ENCODE peak calls at places on chromosomes 3 and 15, in nine cellular contexts. K is EH; Q is glutamatergic neuron; D is WERI-Rb-1; I is BJ; Z is B cell; W is M059J; E is T-helper 9 cell; P is activated naive CD4-positive, alpha-beta T cell. L is an unnamed sample.

GRCh38 chr3:172707967-172708366 is 2.9 kb downstream of the NCEH1 start:
- DNase-seq in K (peak), I (peak), Z (no peak), E (no peak), Q (no peak), D (no peak), P (no peak), W (peak), L (no peak)

GRCh38 chr3:159941043-159941994 is 47.3 kb upstream of the IL12A start:
- DNase-seq in P (no peak), D (no peak), Q (no peak), K (peak), E (no peak), I (no peak), W (peak), Z (no peak), L (no peak)

GRCh38 chr3:60803812-60804211 is 447.4 kb downstream of the FHIT start:
- DNase-seq in Q (no peak), P (no peak), Z (no peak), K (peak), W (peak), E (no peak), D (no peak), I (no peak), L (no peak)

GRCh38 chr3:196298521-196298920 is 11.0 kb upstream of the PCYT1A start:
- DNase-seq in Z (no peak), P (no peak), Q (no peak), I (no peak), E (no peak), W (no peak), K (no peak), D (no peak), L (no peak)

GRCh38 chr3:58250093-58250707 is 12.6 kb downstream of the ABHD6 start:
- DNase-seq in P (no peak), I (no peak), K (no peak), Z (no peak), D (no peak), W (no peak), Q (no peak), E (no peak), L (no peak)

GRCh38 chr15:58546635-58547627 is 115.1 kb downstream of the LIPC start:
- DNase-seq in E (no peak), I (peak), W (peak), D (no peak), Q (no peak), K (peak), P (no peak), Z (no peak), L (no peak)

GRCh38 chr15:73746883-73747282 is 6.3 kb downstream of the INSYN1 start:
- DNase-seq in Z (no peak), D (no peak), E (no peak), P (no peak), K (peak), Q (no peak), I (peak), W (peak), L (no peak)

GRCh38 chr15:34043391-34043790 is 4.4 kb upstream of the AVEN start:
- DNase-seq in D (no peak), I (no peak), E (no peak), K (no peak), P (no peak), Z (no peak), W (peak), Q (no peak), L (no peak)

GRCh38 chr3:134860141-134860540 is 65.1 kb downstream of the EPHB1 start:
- DNase-seq in Q (no peak), P (no peak), D (no peak), I (no peak), K (no peak), Z (no peak), E (no peak), W (no peak), L (no peak)

GRCh38 chr3:63625161-63625560 is 27.3 kb upstream of the SNTN start:
- DNase-seq in D (no peak), I (peak), P (no peak), Z (no peak), Q (no peak), K (peak), E (no peak), W (peak), L (no peak)

GRCh38 chr3:49461443-49462171 is 8.5 kb upstream of the DAG1 start:
- DNase-seq in I (no peak), E (no peak), P (no peak), Z (no peak), D (peak), Q (no peak), W (peak), K (peak), L (no peak)

GRCh38 chr3:156298938-156299337 is 178.6 kb downstream of the KCNAB1 start:
- DNase-seq in Q (no peak), E (no peak), Z (no peak), K (no peak), W (no peak), I (no peak), P (no peak), D (no peak), L (no peak)

GRCh38 chr15:86040360-86041095 is 39.1 kb upstream of the AGBL1 start:
- DNase-seq in P (no peak), E (no peak), D (peak), K (no peak), Q (no peak), W (no peak), Z (no peak), I (no peak), L (no peak)

GRCh38 chr15:40104296-40104864 is 4.3 kb downstream of the BMF start:
- DNase-seq in Z (no peak), E (no peak), I (no peak), K (no peak), W (no peak), D (no peak), Q (no peak), P (no peak), L (no peak)

GRCh38 chr3:159937561-159937960 is 51.1 kb upstream of the IL12A start:
- DNase-seq in D (no peak), Q (no peak), P (no peak), K (peak), I (no peak), W (no peak), Z (no peak), E (no peak), L (no peak)

GRCh38 chr15:72463702-72464101 is 10.4 kb upstream of the ARIH1 start:
- DNase-seq in W (no peak), I (no peak), P (no peak), E (no peak), Z (no peak), Q (no peak), D (no peak), K (no peak), L (no peak)

GRCh38 chr3:45507820-45508317 is 86.7 kb upstream of the LIMD1 start:
- DNase-seq in I (no peak), E (no peak), Q (peak), K (peak), P (no peak), Z (no peak), D (peak), W (no peak), L (no peak)

GRCh38 chr15:55774113-55774970 is 31.4 kb upstream of the PRTG start:
- DNase-seq in P (no peak), E (peak), D (peak), W (peak), K (peak), Q (peak), Z (peak), I (no peak), L (no peak)

GRCh38 chr15:37019479-37020433 is 80.6 kb downstream of the MEIS2 start:
- DNase-seq in I (no peak), D (no peak), P (no peak), W (peak), Q (no peak), E (no peak), Z (no peak), K (no peak), L (no peak)

GRCh38 chr15:72456684-72457083 is 17.4 kb upstream of the ARIH1 start:
- DNase-seq in D (no peak), W (no peak), Z (no peak), P (no peak), K (no peak), E (no peak), Q (no peak), I (no peak), L (no peak)

GRCh38 chr3:150729682-150730360 is 26.1 kb upstream of the ERICH6 start:
- DNase-seq in K (no peak), W (no peak), Z (no peak), Q (no peak), I (no peak), D (no peak), E (no peak), P (no peak), L (no peak)

L was measured in esophagus squamous epithelium.